ENCODE peak calls at places on chromosomes 12 and 14, in five cellular contexts. One of them, this sample, is unnamed.
A peak's percentile ranks its signal among the peaks of the same experiment; 100 is the strongest.

GRCh38 chr14:54676822-54677708 is 110.1 kb downstream of the SAMD4A start:
- DNase-seq in HL-60: no peak
- DNase-seq in right cardiac atrium: peak; percentile 44
- DNase-seq in esophagus squamous epithelium: no peak
- DNase-seq in left ventricle myocardium inferior: no peak
- DNase-seq in this sample: no peak

GRCh38 chr14:100784523-100785337 is 41.2 kb upstream of the MEG3 start:
- DNase-seq in HL-60: no peak
- DNase-seq in right cardiac atrium: no peak
- DNase-seq in esophagus squamous epithelium: no peak
- DNase-seq in left ventricle myocardium inferior: no peak
- DNase-seq in this sample: no peak

GRCh38 chr14:23556700-23557440 is 799 bp downstream of the THTPA start:
- DNase-seq in HL-60: peak; percentile 54
- DNase-seq in right cardiac atrium: no peak
- DNase-seq in esophagus squamous epithelium: no peak
- DNase-seq in left ventricle myocardium inferior: no peak
- DNase-seq in this sample: no peak

GRCh38 chr12:15193927-15194326 is 27.3 kb downstream of the RERG start:
- DNase-seq in HL-60: no peak
- DNase-seq in right cardiac atrium: no peak
- DNase-seq in esophagus squamous epithelium: no peak
- DNase-seq in left ventricle myocardium inferior: no peak
- DNase-seq in this sample: no peak

GRCh38 chr14:74219277-74219676 is 20.0 kb upstream of the VSX2 start:
- DNase-seq in HL-60: no peak
- DNase-seq in right cardiac atrium: no peak
- DNase-seq in esophagus squamous epithelium: no peak
- DNase-seq in left ventricle myocardium inferior: no peak
- DNase-seq in this sample: no peak

GRCh38 chr12:87575906-87576305 is 453.3 kb downstream of the C12orf50 start:
- DNase-seq in HL-60: no peak
- DNase-seq in right cardiac atrium: no peak
- DNase-seq in esophagus squamous epithelium: no peak
- DNase-seq in left ventricle myocardium inferior: no peak
- DNase-seq in this sample: no peak

GRCh38 chr14:65783576-65783975 is 371.0 kb downstream of the FUT8 start:
- DNase-seq in HL-60: no peak
- DNase-seq in right cardiac atrium: no peak
- DNase-seq in esophagus squamous epithelium: no peak
- DNase-seq in left ventricle myocardium inferior: no peak
- DNase-seq in this sample: no peak

GRCh38 chr12:47193066-47193465 is 113.3 kb upstream of the AMIGO2 start:
- DNase-seq in HL-60: no peak
- DNase-seq in right cardiac atrium: no peak
- DNase-seq in esophagus squamous epithelium: no peak
- DNase-seq in left ventricle myocardium inferior: no peak
- DNase-seq in this sample: no peak

GRCh38 chr12:64269161-64269560 is 47.1 kb upstream of the KICS2 start:
- DNase-seq in HL-60: no peak
- DNase-seq in right cardiac atrium: no peak
- DNase-seq in esophagus squamous epithelium: no peak
- DNase-seq in left ventricle myocardium inferior: no peak
- DNase-seq in this sample: no peak

GRCh38 chr14:49820176-49820575 is 32.4 kb downstream of the NEMF start:
- DNase-seq in HL-60: no peak
- DNase-seq in right cardiac atrium: no peak
- DNase-seq in esophagus squamous epithelium: no peak
- DNase-seq in left ventricle myocardium inferior: no peak
- DNase-seq in this sample: no peak

GRCh38 chr14:87877877-87878276 is 115.1 kb downstream of the GALC start:
- DNase-seq in HL-60: no peak
- DNase-seq in right cardiac atrium: no peak
- DNase-seq in esophagus squamous epithelium: no peak
- DNase-seq in left ventricle myocardium inferior: no peak
- DNase-seq in this sample: no peak

GRCh38 chr12:1616233-1617066 is 12.6 kb upstream of the WNT5B start:
- DNase-seq in HL-60: peak; percentile 72
- DNase-seq in right cardiac atrium: no peak
- DNase-seq in esophagus squamous epithelium: no peak
- DNase-seq in left ventricle myocardium inferior: no peak
- DNase-seq in this sample: no peak
- H3K4me3 ChIP-seq in HL-60: no peak overlapping the region
- H3K4me3 ChIP-seq in right cardiac atrium: no peak overlapping the region
- H3K4me3 ChIP-seq in esophagus squamous epithelium: peak overlapping the region; percentile 50
- H3K4me3 ChIP-seq in left ventricle myocardium inferior: no peak overlapping the region
- H3K4me3 ChIP-seq in this sample: no peak overlapping the region

GRCh38 chr12:20547788-20548575 is 147.2 kb upstream of the SLCO1C1 start:
- DNase-seq in HL-60: no peak
- DNase-seq in right cardiac atrium: no peak
- DNase-seq in esophagus squamous epithelium: no peak
- DNase-seq in left ventricle myocardium inferior: no peak
- DNase-seq in this sample: no peak
- H3K27ac ChIP-seq in HL-60: no peak overlapping the region
- H3K27ac ChIP-seq in right cardiac atrium: no peak overlapping the region
- H3K27ac ChIP-seq in esophagus squamous epithelium: no peak overlapping the region
- H3K27ac ChIP-seq in left ventricle myocardium inferior: peak overlapping the region; percentile 60
- H3K27ac ChIP-seq in this sample: peak overlapping the region; percentile 23

GRCh38 chr14:103714063-103714724 is 1.1 kb downstream of the XRCC3 start:
- DNase-seq in HL-60: no peak
- DNase-seq in right cardiac atrium: no peak
- DNase-seq in esophagus squamous epithelium: no peak
- DNase-seq in left ventricle myocardium inferior: no peak
- DNase-seq in this sample: no peak
- H3K4me3 ChIP-seq in HL-60: peak overlapping the region; percentile 55
- H3K4me3 ChIP-seq in right cardiac atrium: no peak overlapping the region
- H3K4me3 ChIP-seq in esophagus squamous epithelium: peak overlapping the region; percentile 100
- H3K4me3 ChIP-seq in left ventricle myocardium inferior: peak overlapping the region; percentile 94
- H3K4me3 ChIP-seq in this sample: peak overlapping the region; percentile 88

DNA sequence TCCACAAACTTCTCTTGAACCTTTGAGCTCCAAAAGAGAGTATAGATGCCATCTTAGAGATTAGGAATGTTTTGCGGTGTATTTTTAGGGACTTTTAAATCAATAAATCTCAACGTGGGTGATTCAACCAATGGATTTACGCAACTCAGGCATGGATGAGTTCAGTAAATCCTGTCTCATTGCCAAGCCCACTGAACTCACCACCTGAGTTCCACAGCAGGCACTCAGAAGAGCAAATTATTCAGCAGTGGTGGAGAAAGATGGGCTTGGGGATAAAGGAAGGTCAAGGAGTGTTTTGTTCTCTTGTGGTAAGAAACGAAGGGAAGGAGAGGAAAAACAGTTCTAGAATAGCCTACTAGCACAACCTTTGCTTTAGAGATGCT is 68.7 kb upstream of the HMGA2 start:
- DNase-seq in HL-60: no peak
- DNase-seq in right cardiac atrium: no peak
- DNase-seq in esophagus squamous epithelium: no peak
- DNase-seq in left ventricle myocardium inferior: no peak
- DNase-seq in this sample: no peak
- H3K27ac ChIP-seq in HL-60: no peak overlapping the region
- H3K27ac ChIP-seq in right cardiac atrium: no peak overlapping the region
- H3K27ac ChIP-seq in esophagus squamous epithelium: no peak overlapping the region
- H3K27ac ChIP-seq in left ventricle myocardium inferior: no peak overlapping the region
- H3K27ac ChIP-seq in this sample: no peak overlapping the region

GRCh38 chr14:99213101-99213500 is 58.9 kb downstream of the BCL11B start:
- DNase-seq in HL-60: no peak
- DNase-seq in right cardiac atrium: no peak
- DNase-seq in esophagus squamous epithelium: no peak
- DNase-seq in left ventricle myocardium inferior: no peak
- DNase-seq in this sample: no peak

GRCh38 chr14:99210333-99210732 is 61.7 kb downstream of the BCL11B start:
- DNase-seq in HL-60: no peak
- DNase-seq in right cardiac atrium: no peak
- DNase-seq in esophagus squamous epithelium: no peak
- DNase-seq in left ventricle myocardium inferior: no peak
- DNase-seq in this sample: no peak

GRCh38 chr14:99212199-99212598 is 59.8 kb downstream of the BCL11B start:
- DNase-seq in HL-60: no peak
- DNase-seq in right cardiac atrium: no peak
- DNase-seq in esophagus squamous epithelium: no peak
- DNase-seq in left ventricle myocardium inferior: no peak
- DNase-seq in this sample: no peak

GRCh38 chr14:99212646-99213045 is 59.4 kb downstream of the BCL11B start:
- DNase-seq in HL-60: no peak
- DNase-seq in right cardiac atrium: no peak
- DNase-seq in esophagus squamous epithelium: no peak
- DNase-seq in left ventricle myocardium inferior: no peak
- DNase-seq in this sample: no peak

GRCh38 chr14:99211410-99211809 is 60.6 kb downstream of the BCL11B start:
- DNase-seq in HL-60: no peak
- DNase-seq in right cardiac atrium: no peak
- DNase-seq in esophagus squamous epithelium: no peak
- DNase-seq in left ventricle myocardium inferior: no peak
- DNase-seq in this sample: no peak
- H3K4me3 ChIP-seq in HL-60: no peak overlapping the region
- H3K4me3 ChIP-seq in right cardiac atrium: no peak overlapping the region
- H3K4me3 ChIP-seq in esophagus squamous epithelium: no peak overlapping the region
- H3K4me3 ChIP-seq in left ventricle myocardium inferior: no peak overlapping the region
- H3K4me3 ChIP-seq in this sample: no peak overlapping the region

GRCh38 chr12:11756523-11756922 is 107.0 kb downstream of the ETV6 start:
- DNase-seq in HL-60: no peak
- DNase-seq in right cardiac atrium: no peak
- DNase-seq in esophagus squamous epithelium: no peak
- DNase-seq in left ventricle myocardium inferior: no peak
- DNase-seq in this sample: no peak
- H3K27ac ChIP-seq in HL-60: no peak overlapping the region
- H3K27ac ChIP-seq in right cardiac atrium: peak overlapping the region; percentile 76
- H3K27ac ChIP-seq in esophagus squamous epithelium: peak overlapping the region; percentile 73
- H3K27ac ChIP-seq in left ventricle myocardium inferior: peak overlapping the region; percentile 84
- H3K27ac ChIP-seq in this sample: peak overlapping the region; percentile 96